ENCODE peak calls at places on chromosomes 11 and 22, in four cellular contexts. S, A, C and O are unnamed samples.

GRCh38 chr11:9758676-9759518 is 95.0 kb downstream of the SWAP70 start:
- DNase-seq in S (no peak), A (peak; percentile 68), C (peak; percentile 69), O (peak; percentile 49)

GRCh38 chr11:71548120-71548519 is at the start of gene KRTAP5-9:
- DNase-seq in A (no peak), C (no peak), S (no peak), O (no peak)

GRCh38 chr11:27158763-27159679 is 118.4 kb downstream of the BBOX1 start:
- DNase-seq in S (peak; percentile 11), A (no peak), C (peak; percentile 43), O (no peak)

GRCh38 chr11:113874096-113874919 is 1.1 kb downstream of the USP28 start:
- DNase-seq in A (no peak), S (no peak), C (no peak), O (no peak)

GRCh38 chr22:42427211-42427610 is 5.0 kb downstream of the NFAM1 start:
- DNase-seq in S (no peak), C (no peak), A (no peak), O (no peak)

GRCh38 chr11:119052163-119052814 is 4.7 kb downstream of the HYOU1 start:
- DNase-seq in C (no peak), S (no peak), A (no peak), O (no peak)

GRCh38 chr11:1208361-1209261 is 14.3 kb upstream of the MUC5B start:
- DNase-seq in S (no peak), C (no peak), A (no peak), O (no peak)

GRCh38 chr11:74532496-74533246 is 39.1 kb upstream of the LIPT2 start:
- DNase-seq in C (no peak), A (no peak), S (no peak), O (no peak)

GRCh38 chr11:16902182-16902581 is 112.0 kb downstream of the PLEKHA7 start:
- DNase-seq in C (no peak), A (no peak), S (no peak), O (peak; percentile 6)